ENCODE peak calls at places on chromosomes 16 and 17, in five cellular contexts. Z is heart right ventricle; L is fibroblast of lung; S is body of pancreas; A is effector memory CD4-positive, alpha-beta T cell. V is an unnamed sample.

GRCh38 chr17:30831257-30831656 is 509 bp upstream of the ATAD5 start:
- DNase-seq in A (no peak), L (no peak), S (no peak), Z (no peak), V (peak; percentile 23)

GRCh38 chr17:50161911-50162288 is 3.9 kb upstream of the SGCA start:
- DNase-seq in L (no peak), A (no peak), Z (no peak), S (no peak), V (no peak)

GRCh38 chr17:49452173-49452572 is 37.5 kb upstream of the PHB1 start:
- DNase-seq in A (no peak), Z (no peak), S (no peak), L (no peak), V (no peak)

GRCh38 chr16:48499822-48500440 is 110.0 kb downstream of the N4BP1 start:
- DNase-seq in A (no peak), S (peak; percentile 55), L (peak; percentile 98), Z (no peak), V (peak; percentile 91)

GRCh38 chr16:68116256-68116853 is 31.2 kb downstream of the NFATC3 start:
- DNase-seq in L (peak; percentile 53), Z (no peak), A (no peak), S (no peak), V (peak; percentile 39)

GRCh38 chr16:53089434-53090270 is 34.9 kb downstream of the CHD9 start:
- DNase-seq in A (no peak), Z (no peak), L (peak; percentile 32), S (no peak), V (peak; percentile 51)

GRCh38 chr16:82425661-82426060 is 201.1 kb upstream of the CDH13 start:
- DNase-seq in L (no peak), S (no peak), A (no peak), Z (no peak), V (no peak)

GRCh38 chr16:3087243-3087791 is 11.8 kb downstream of the ZSCAN10 start:
- DNase-seq in S (no peak), L (no peak), Z (peak; percentile 66), A (no peak), V (no peak)

GRCh38 chr16:68786685-68787418 is 49.8 kb downstream of the CDH1 start:
- DNase-seq in L (peak; percentile 41), S (peak; percentile 90), Z (no peak), A (no peak), V (no peak)

GRCh38 chr17:27502526-27503324 is 46.5 kb downstream of the KSR1 start:
- DNase-seq in Z (no peak), L (peak; percentile 89), S (peak; percentile 38), A (no peak), V (no peak)

GRCh38 chr17:39755550-39756375 is 18.0 kb downstream of the GRB7 start:
- DNase-seq in L (no peak), A (peak; percentile 49), Z (no peak), S (no peak), V (no peak)

GRCh38 chr17:21680366-21680765 is 12.0 kb upstream of the KCNJ18 start:
- DNase-seq in Z (no peak), A (no peak), L (no peak), S (no peak), V (no peak)

GRCh38 chr16:12784076-12784475 is 19.6 kb downstream of the CPPED1 start:
- DNase-seq in L (peak; percentile 31), Z (no peak), S (no peak), A (no peak), V (no peak)

GRCh38 chr16:85387171-85387507 is 226.0 kb upstream of the GSE1 start:
- DNase-seq in S (no peak), L (no peak), A (no peak), Z (peak; percentile 5), V (no peak)

GRCh38 chr16:58197314-58198012 is 443 bp downstream of the CSNK2A2 start:
- DNase-seq in S (no peak), Z (peak; percentile 15), L (no peak), A (no peak), V (no peak)

DNA sequence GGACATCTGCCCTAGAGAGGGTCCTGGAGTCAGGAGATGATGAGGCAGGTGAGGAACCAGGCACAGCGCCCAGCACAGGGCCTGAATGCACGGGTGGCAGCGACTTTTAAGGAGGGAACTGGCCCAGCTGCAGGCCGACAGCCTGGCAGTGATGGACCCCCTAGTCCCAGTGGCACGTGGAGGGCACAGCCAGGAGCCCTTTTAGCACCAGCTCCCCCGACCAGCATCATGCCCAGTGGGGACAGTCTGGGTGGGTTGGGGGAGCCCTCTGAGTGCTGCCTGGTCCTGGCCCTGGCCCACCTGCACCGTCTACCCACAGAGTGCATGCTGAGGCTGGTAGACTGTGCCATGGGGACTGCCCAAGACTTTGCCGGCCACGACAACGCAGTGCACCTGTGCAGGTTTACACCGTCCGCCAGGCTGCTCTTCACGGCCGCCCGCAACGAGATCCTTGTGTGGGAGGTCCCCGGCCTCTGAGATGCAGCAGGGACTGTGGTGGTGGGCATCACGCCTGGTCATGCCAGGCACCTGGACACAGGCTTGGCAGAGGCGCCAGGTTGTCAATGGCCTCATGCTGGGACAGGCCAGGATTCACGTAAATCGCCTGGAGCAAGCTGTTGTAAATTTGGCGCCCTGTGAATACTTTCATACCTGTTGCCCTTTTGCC is 686 bp upstream of the RHOT2 start:
- DNase-seq in S (no peak), A (no peak), L (no peak), Z (no peak), V (no peak)
- H3K4me3 ChIP-seq in S (no peak overlapping the region), A (peak overlapping the region; percentile 80), L (no peak overlapping the region), Z (peak overlapping the region; percentile 92), V (no peak overlapping the region)

GRCh38 chr17:19978206-19978802 is 676 bp upstream of the AKAP10 start:
- DNase-seq in L (no peak), S (peak; percentile 42), Z (no peak), A (no peak), V (no peak)
- H3K4me1 ChIP-seq in L (peaks cover 4% of the 10 kb centered on the region), S (peaks cover 25% of the 10 kb centered on the region), Z (peaks cover 29% of the 10 kb centered on the region), A (no peaks in the 10 kb centered on the region), V (peaks cover 8% of the 10 kb centered on the region)

DNA sequence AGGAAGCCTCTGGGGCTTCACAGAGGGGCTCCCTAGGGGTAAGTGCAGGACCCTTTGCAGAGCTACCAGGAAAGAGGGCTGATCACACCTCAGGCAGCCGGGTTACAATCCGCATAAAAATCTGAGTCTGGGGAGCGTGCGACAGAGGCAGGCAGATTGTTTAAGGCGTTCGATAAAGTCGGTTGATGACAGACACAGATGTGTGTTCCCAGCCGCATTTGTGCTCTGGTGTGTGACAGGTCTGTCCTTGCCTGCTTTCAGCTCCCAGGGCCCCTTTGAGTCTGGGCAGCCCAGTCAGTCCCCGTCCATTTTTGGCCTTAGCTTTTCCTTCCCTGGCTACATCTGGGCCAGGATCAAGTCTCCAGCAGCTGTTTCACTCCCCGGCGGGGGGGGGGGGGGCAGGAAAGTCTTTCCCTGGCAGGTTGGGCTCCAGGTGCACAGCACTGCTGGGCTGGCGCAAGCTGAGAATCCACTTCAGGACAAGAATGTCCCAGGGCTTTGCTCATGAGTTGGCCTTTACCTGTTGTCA is 1.3 kb upstream of the ZACN start:
- DNase-seq in S (peak; percentile 67), A (no peak), Z (no peak), L (no peak), V (no peak)
- H3K27me3 ChIP-seq in S (peaks cover 42% of the 10 kb centered on the region), A (peaks cover 31% of the 10 kb centered on the region), Z (peaks cover 75% of the 10 kb centered on the region), L (peaks cover 65% of the 10 kb centered on the region), V (peaks cover 71% of the 10 kb centered on the region)

GRCh38 chr16:28182183-28182582 is 29.6 kb downstream of the XPO6 start:
- DNase-seq in Z (no peak), L (peak; percentile 36), A (no peak), S (no peak), V (no peak)

GRCh38 chr16:28179354-28179753 is 32.4 kb downstream of the XPO6 start:
- DNase-seq in L (no peak), A (no peak), S (no peak), Z (no peak), V (no peak)

GRCh38 chr16:28183441-28183840 is 28.3 kb downstream of the XPO6 start:
- DNase-seq in S (no peak), A (no peak), L (no peak), Z (no peak), V (no peak)

GRCh38 chr16:28181557-28181914 is 30.2 kb downstream of the XPO6 start:
- DNase-seq in S (peak; percentile 67), Z (no peak), L (peak; percentile 93), A (no peak), V (peak; percentile 75)

DNA sequence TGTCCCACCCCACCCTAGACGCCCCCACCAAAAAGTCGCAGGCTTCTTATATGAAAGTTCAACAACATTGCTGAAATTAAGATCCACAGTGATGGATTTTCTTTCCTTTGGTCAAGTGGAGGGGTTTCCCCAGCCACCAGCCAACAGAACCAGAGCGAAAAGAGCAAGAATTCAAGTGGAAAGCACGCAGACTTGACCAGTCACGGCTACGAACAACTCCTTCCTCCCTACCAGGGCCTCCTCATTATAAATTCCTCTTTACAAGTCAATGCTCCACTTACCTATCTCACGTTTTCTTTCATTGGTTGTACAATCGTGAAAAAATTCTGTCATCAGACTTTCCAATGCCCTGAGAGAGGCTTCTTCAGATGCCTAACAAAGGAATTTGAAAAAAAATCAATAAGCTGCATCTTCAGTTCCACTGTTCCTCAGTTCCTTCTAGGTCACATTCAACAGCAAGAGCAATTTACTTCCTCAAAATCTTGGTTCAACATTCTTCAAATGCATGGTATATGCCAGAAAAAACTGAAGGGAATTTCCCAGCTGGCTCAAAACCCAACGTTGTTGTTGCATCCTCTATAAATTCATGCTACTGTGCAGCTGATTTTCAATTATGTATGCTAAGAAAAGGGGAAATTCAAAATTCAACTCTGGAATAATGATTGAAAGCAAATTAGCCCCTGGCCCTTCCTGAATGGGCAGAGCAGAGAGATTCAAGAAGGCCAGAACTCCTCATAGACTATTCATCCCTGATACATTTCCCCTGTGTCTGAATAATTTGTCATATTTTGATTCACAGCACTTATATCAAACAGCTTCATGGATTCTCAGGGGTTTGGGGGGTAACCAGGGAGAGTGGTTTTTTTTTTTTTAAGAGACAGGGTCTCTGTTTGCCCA is 30.9 kb downstream of the XPO6 start:
- DNase-seq in S (no peak), L (peak; percentile 23), Z (no peak), A (no peak), V (no peak)
- H3K4me3 ChIP-seq in S (no peak overlapping the region), L (no peak overlapping the region), Z (no peak overlapping the region), A (no peak overlapping the region), V (no peak overlapping the region)

GRCh38 chr17:48053758-48054237 is 5.6 kb downstream of the NFE2L1 start:
- DNase-seq in A (no peak), L (no peak), Z (no peak), S (no peak), V (no peak)
- H3K4me1 ChIP-seq in A (peaks cover 19% of the 10 kb centered on the region), L (peaks cover 34% of the 10 kb centered on the region), Z (peaks cover 76% of the 10 kb centered on the region), S (peaks cover 66% of the 10 kb centered on the region), V (peaks cover 71% of the 10 kb centered on the region)